ENCODE peak calls at places on chromosomes 5 and 9, in seven cellular contexts. T is activated T-helper 9 cell treated with anti-CD3 and anti-CD28 coated beads, Interleukin-2, amount 50 U/mL, for 16 hours; A is T-helper 9 cell; K is heart left ventricle; B is stimulated activated CD8-positive, alpha-beta memory T cell treated with anti-CD3 and anti-CD28 coated beads, Interleukin-4, amount 100 ng/mL, for 1 hour; H is mesothelial cell of epicardium; U is hypothalamus. X is an unnamed sample.

GRCh38 chr5:154642499-154643245 is 112.5 kb upstream of the LARP1 start:
- DNase-seq in T (no peak), A (no peak), K (no peak), B (no peak), H (no peak), U (no peak), X (no peak)

GRCh38 chr5:56814361-56814962 is 887 bp upstream of the MAP3K1 start:
- DNase-seq in T (peak; percentile 31), A (peak; percentile 44), K (peak; percentile 47), B (no peak), H (no peak), U (peak; percentile 20), X (no peak)

GRCh38 chr9:12740845-12741244 is 34.0 kb upstream of the LURAP1L start:
- DNase-seq in T (no peak), A (no peak), K (no peak), B (no peak), H (no peak), U (no peak), X (no peak)

GRCh38 chr9:134716067-134716466 is 74.5 kb downstream of the COL5A1 start:
- DNase-seq in T (no peak), A (no peak), K (no peak), B (no peak), H (no peak), U (no peak), X (no peak)

GRCh38 chr5:134594797-134595457 is 37.7 kb downstream of the SAR1B start:
- DNase-seq in T (no peak), A (no peak), K (no peak), B (no peak), H (no peak), U (no peak), X (no peak)

GRCh38 chr9:110880123-110880522 is 158.1 kb downstream of the LPAR1 start:
- DNase-seq in T (no peak), A (no peak), K (no peak), B (no peak), H (no peak), U (no peak), X (no peak)

GRCh38 chr9:98861881-98862501 is 54.5 kb downstream of the GALNT12 start:
- DNase-seq in T (no peak), A (no peak), K (no peak), B (no peak), H (no peak), U (no peak), X (no peak)

GRCh38 chr5:110957934-110958333 is 113.6 kb upstream of the TSLP start:
- DNase-seq in T (no peak), A (no peak), K (no peak), B (no peak), H (no peak), U (no peak), X (no peak)

GRCh38 chr5:95448836-95449235 is 57.7 kb downstream of the FAM81B start:
- DNase-seq in T (no peak), A (no peak), K (no peak), B (no peak), H (no peak), U (no peak), X (no peak)

GRCh38 chr9:7382365-7382764 is 417.2 kb downstream of the DMAC1 start:
- DNase-seq in T (no peak), A (no peak), K (no peak), B (no peak), H (no peak), U (no peak), X (no peak)

GRCh38 chr5:178211095-178212048 is 7.0 kb downstream of the HNRNPAB start:
- DNase-seq in T (no peak), A (no peak), K (no peak), B (no peak), H (no peak), U (no peak), X (no peak)

GRCh38 chr5:107680099-107680498 is 9.4 kb upstream of the EFNA5 start:
- DNase-seq in T (no peak), A (no peak), K (no peak), B (no peak), H (no peak), U (no peak), X (no peak)

X was measured in dermis microvascular lymphatic vessel endothelial cell.